ENCODE peak calls at places on chromosomes 12 and 14, in eight cellular contexts. U is mucosa of descending colon; K is CD8-positive, alpha-beta T cell; V is lung; F is HCT116; M is OCI-LY7; Y is stomach; P is IMR-90. O is an unnamed sample.
A peak's percentile ranks its signal among the peaks of the same experiment; 100 is the strongest.

GRCh38 chr12:22415342-22416309 is 81.1 kb upstream of the ST8SIA1 start:
- DNase-seq in V (no peak), M (no peak), F (no peak), P (no peak), K (no peak), U (no peak), Y (peak; percentile 54), O (no peak)

GRCh38 chr14:88554458-88555286 is at the start of gene PTPN21:
- DNase-seq in P (peak; percentile 64), F (no peak), M (no peak), U (peak; percentile 83), Y (peak; percentile 76), V (peak; percentile 75), K (no peak), O (no peak)

GRCh38 chr14:73718742-73719251 is 4.6 kb upstream of the PNMA1 start:
- DNase-seq in V (no peak), K (no peak), M (no peak), P (no peak), F (no peak), U (no peak), Y (no peak), O (no peak)

GRCh38 chr12:92070054-92070863 is 75.4 kb downstream of the BTG1 start:
- DNase-seq in Y (peak; percentile 80), M (no peak), K (no peak), F (no peak), P (no peak), U (no peak), V (no peak), O (no peak)

GRCh38 chr12:97168804-97169203 is 261.7 kb downstream of the NEDD1 start:
- DNase-seq in F (no peak), U (no peak), P (no peak), Y (no peak), K (no peak), M (no peak), V (no peak), O (no peak)

GRCh38 chr12:3332190-3332589 is 158.8 kb upstream of the PRMT8 start:
- DNase-seq in P (peak; percentile 21), Y (no peak), U (no peak), M (no peak), V (no peak), K (no peak), F (no peak), O (no peak)

GRCh38 chr12:131827961-131828534 is at the start of gene MMP17:
- DNase-seq in V (no peak), Y (no peak), U (peak; percentile 58), P (peak; percentile 55), F (no peak), M (no peak), K (no peak), O (no peak)

GRCh38 chr14:76376878-76377523 is 1.1 kb downstream of the ESRRB start:
- DNase-seq in U (no peak), F (no peak), M (no peak), P (no peak), V (no peak), K (no peak), Y (no peak), O (no peak)

GRCh38 chr14:91374897-91375747 is 42.5 kb downstream of the CCDC88C start:
- DNase-seq in M (peak; percentile 72), U (peak; percentile 63), K (no peak), P (no peak), F (no peak), V (no peak), Y (peak; percentile 76), O (no peak)

GRCh38 chr14:100677925-100678765 is 48.5 kb upstream of the DLK1 start:
- DNase-seq in Y (peak; percentile 58), U (peak; percentile 75), V (no peak), P (peak; percentile 52), F (no peak), M (no peak), K (no peak), O (no peak)

GRCh38 chr12:12784911-12785814 is at the start of gene APOLD1:
- DNase-seq in M (peak; percentile 16), V (no peak), Y (no peak), P (no peak), U (no peak), F (no peak), K (peak; percentile 7), O (no peak)
- H3K4me3 ChIP-seq in M (no peak within 1 kb of the TSS), V (no peak within 1 kb of the TSS), Y (peak within 1 kb of the TSS; percentile 55), P (peak within 1 kb of the TSS; percentile 53), U (no peak within 1 kb of the TSS), F (peak within 1 kb of the TSS; percentile 47), K (peak within 1 kb of the TSS; percentile 70), O (peak within 1 kb of the TSS; percentile 50)

DNA sequence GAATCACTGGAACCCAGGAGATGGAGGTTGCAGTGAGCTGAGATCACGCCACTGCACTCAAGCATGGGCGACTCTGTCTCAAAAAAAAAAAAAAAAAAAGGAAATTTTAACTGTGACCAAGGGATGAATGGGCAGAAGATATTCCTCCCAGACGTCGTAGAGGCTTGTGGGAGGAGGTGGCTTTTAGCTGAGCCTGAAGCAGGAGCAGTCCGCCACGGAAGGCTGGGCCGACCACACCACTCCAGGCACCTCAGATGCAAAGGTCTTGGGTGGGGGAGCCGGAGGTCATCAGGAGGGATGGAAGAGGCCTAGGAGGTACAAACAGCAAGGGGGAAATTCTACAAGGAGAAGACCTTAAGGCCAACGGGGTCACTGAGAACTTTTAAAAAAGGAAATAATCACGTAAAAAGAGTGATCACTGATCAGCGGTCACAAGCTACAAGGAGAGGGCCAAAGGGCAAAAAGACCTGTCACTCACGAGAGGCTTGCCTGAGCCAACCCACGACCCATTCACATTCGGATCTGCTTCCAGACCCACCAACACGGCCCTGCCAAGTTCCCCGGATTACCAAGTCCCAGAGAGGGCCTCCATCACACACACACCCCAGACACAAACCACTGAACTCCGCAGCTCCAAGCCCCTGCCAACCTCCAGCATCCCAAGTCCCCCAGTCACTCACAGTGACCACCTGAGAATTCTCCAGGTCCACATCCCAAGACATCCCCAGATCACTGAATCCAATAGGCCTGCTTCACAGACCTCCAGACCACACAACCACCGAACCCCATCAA is 3.5 kb downstream of the ZNF605 start:
- DNase-seq in K (no peak), V (no peak), P (no peak), Y (no peak), F (no peak), M (no peak), U (no peak), O (no peak)
- H3K9me3 ChIP-seq in K (no peaks in the 10 kb centered on the region), V (peaks cover 54% of the 10 kb centered on the region), P (peaks cover 57% of the 10 kb centered on the region), Y (peaks cover 65% of the 10 kb centered on the region), F (peaks cover 25% of the 10 kb centered on the region), M (peaks cover 34% of the 10 kb centered on the region), U (peaks cover 65% of the 10 kb centered on the region), O (peaks cover 28% of the 10 kb centered on the region)

DNA sequence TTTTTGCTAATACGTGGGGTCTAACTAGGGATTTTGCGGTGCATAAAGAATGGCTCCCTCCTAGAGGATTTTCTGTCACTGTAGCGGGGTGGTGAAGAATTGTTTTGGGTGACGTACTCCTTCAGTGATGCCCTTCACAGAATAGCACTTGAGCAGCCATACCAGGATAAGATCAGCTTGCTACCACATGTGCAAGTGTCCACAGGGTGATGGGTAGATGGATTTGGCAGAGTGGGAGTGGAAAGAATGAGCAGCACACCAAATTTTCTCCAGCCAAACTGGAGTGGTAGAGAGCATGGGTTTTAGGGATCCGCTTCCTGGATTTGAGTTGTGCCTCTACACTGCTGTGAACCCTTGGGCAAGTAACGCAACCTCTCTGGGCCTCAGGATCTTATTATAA is 2.3 kb downstream of the TCP11L2 start:
- DNase-seq in U (no peak), Y (no peak), F (no peak), P (no peak), M (no peak), V (no peak), K (no peak), O (no peak)
- H3K4me3 ChIP-seq in U (no peak overlapping the region), Y (peak overlapping the region; percentile 86), F (no peak overlapping the region), P (no peak overlapping the region), M (no peak overlapping the region), V (no peak overlapping the region), K (no peak overlapping the region), O (no peak overlapping the region)

GRCh38 chr12:34350092-34351041 is 328.1 kb downstream of the ALG10 start:
- DNase-seq in M (no peak), P (no peak), V (no peak), U (no peak), F (no peak), K (no peak), Y (no peak), O (no peak)
- H3K9me3 ChIP-seq in M (no peaks in the 10 kb centered on the region), P (peaks cover 15% of the 10 kb centered on the region), V (peaks cover 72% of the 10 kb centered on the region), U (peaks cover 99% of the 10 kb centered on the region), F (no peaks in the 10 kb centered on the region), K (no peaks in the 10 kb centered on the region), Y (peaks cover 100% of the 10 kb centered on the region), O (no peaks in the 10 kb centered on the region)

GRCh38 chr12:121794532-121795028 is 1.1 kb upstream of the RHOF start:
- DNase-seq in M (no peak), V (peak; percentile 59), U (peak; percentile 80), K (no peak), P (no peak), F (no peak), Y (no peak), O (no peak)
- H3K4me3 ChIP-seq in M (peak overlapping the region; percentile 76), V (no peak overlapping the region), U (no peak overlapping the region), K (peak overlapping the region; percentile 36), P (no peak overlapping the region), F (peak overlapping the region; percentile 91), Y (peak overlapping the region; percentile 61), O (no peak overlapping the region)

O was measured in keratinocyte.